ENCODE peak calls at places on chromosomes 16 and 17, in four cellular contexts. X is K562, M is HepG2, K is H1. E is an unnamed sample.

GRCh38 chr17:77373298-77374169 is 232.8 kb downstream of the SEC14L1 start:
- DNase-seq in X (no peak), M (no peak), K (peak), E (no peak)

GRCh38 chr16:89122322-89122831 is 28.7 kb downstream of the ACSF3 start:
- DNase-seq in X (no peak), M (no peak), K (no peak), E (no peak)

GRCh38 chr17:42411321-42411820 is 11.7 kb downstream of the CAVIN1 start:
- DNase-seq in X (no peak), M (no peak), K (no peak), E (no peak)

GRCh38 chr17:64085650-64086005 is 44.3 kb downstream of the ERN1 start:
- DNase-seq in X (peak), M (no peak), K (no peak), E (no peak)

GRCh38 chr17:42706732-42707131 is 24.4 kb downstream of the CNTNAP1 start:
- DNase-seq in X (no peak), M (no peak), K (no peak), E (no peak)

GRCh38 chr16:53433509-53433908 is 762 bp upstream of the RBL2 start:
- DNase-seq in X (no peak), M (no peak), K (no peak), E (no peak)

GRCh38 chr17:31564883-31565297 is 173.4 kb downstream of the RAB11FIP4 start:
- DNase-seq in X (no peak), M (no peak), K (no peak), E (no peak)

GRCh38 chr16:51431517-51432241 is 280.6 kb upstream of the SALL1 start:
- DNase-seq in X (no peak), M (no peak), K (no peak), E (no peak)

GRCh38 chr16:84308120-84308519 is 13.4 kb downstream of the WFDC1 start:
- DNase-seq in X (peak), M (peak), K (peak), E (peak)

GRCh38 chr17:52383493-52384100 is 225.1 kb upstream of the CA10 start:
- DNase-seq in X (peak), M (peak), K (peak), E (peak)

GRCh38 chr17:633641-634091 is 81.0 kb downstream of the VPS53 start:
- DNase-seq in X (no peak), M (no peak), K (no peak), E (no peak)

GRCh38 chr17:64074704-64075484 is 54.5 kb upstream of the ICAM2 start:
- DNase-seq in X (no peak), M (peak), K (no peak), E (no peak)

GRCh38 chr16:14351647-14352046 is 278.4 kb downstream of the PARN start:
- DNase-seq in X (no peak), M (peak), K (no peak), E (no peak)

GRCh38 chr16:4404247-4404966 is 12.0 kb downstream of the CORO7 start:
- DNase-seq in X (no peak), M (peak), K (peak), E (no peak)

GRCh38 chr16:84141143-84141670 is 3.8 kb downstream of the HSDL1 start:
- DNase-seq in X (no peak), M (peak), K (no peak), E (peak)

GRCh38 chr17:81165246-81166032 is at the start of gene PVALEF:
- DNase-seq in X (no peak), M (peak), K (peak), E (no peak)

GRCh38 chr17:32265896-32266388 is 310 bp downstream of the RHBDL3 start:
- DNase-seq in X (no peak), M (no peak), K (no peak), E (no peak)

GRCh38 chr16:7086842-7087616 is 245.6 kb upstream of the RBFOX1 start:
- DNase-seq in X (no peak), M (peak), K (peak), E (no peak)

GRCh38 chr17:50945779-50946222 is 79.6 kb upstream of the TOB1 start:
- DNase-seq in X (no peak), M (no peak), K (no peak), E (no peak)

GRCh38 chr17:57226793-57227192 is 29.5 kb upstream of the MSI2 start:
- DNase-seq in X (no peak), M (no peak), K (no peak), E (no peak)

GRCh38 chr17:27586203-27586701 is 44.7 kb upstream of the LGALS9 start:
- DNase-seq in X (no peak), M (no peak), K (no peak), E (no peak)

GRCh38 chr17:50222922-50223321 is 21.5 kb upstream of the COL1A1 start:
- DNase-seq in X (no peak), M (no peak), K (no peak), E (no peak)

GRCh38 chr16:29804455-29805231 is 1.7 kb upstream of the MAZ start:
- DNase-seq in X (peak), M (no peak), K (no peak), E (no peak)

GRCh38 chr16:1537763-1538289 is 4.4 kb downstream of the TMEM204 start:
- DNase-seq in X (no peak), M (no peak), K (no peak), E (no peak)

GRCh38 chr17:7486181-7486580 is 2.0 kb downstream of the POLR2A start:
- DNase-seq in X (no peak), M (no peak), K (no peak), E (no peak)

GRCh38 chr17:80192268-80192667 is 22.4 kb downstream of the CARD14 start:
- DNase-seq in X (no peak), M (peak), K (no peak), E (no peak)

GRCh38 chr16:49377196-49377755 is 3.7 kb downstream of the C16orf78 start:
- DNase-seq in X (no peak), M (no peak), K (peak), E (no peak)

GRCh38 chr17:50534222-50534978 is 1.9 kb downstream of the EPN3 start:
- DNase-seq in X (peak), M (no peak), K (peak), E (peak)

GRCh38 chr17:6269474-6269873 is 165.4 kb downstream of the AIPL1 start:
- DNase-seq in X (peak), M (no peak), K (peak), E (peak)

GRCh38 chr16:18834873-18835272 is 33.5 kb upstream of the ARL6IP1 start:
- DNase-seq in X (no peak), M (no peak), K (no peak), E (no peak)

GRCh38 chr16:22264786-22265185 is 32.4 kb upstream of the POLR3E start:
- DNase-seq in X (no peak), M (no peak), K (no peak), E (no peak)

GRCh38 chr16:89700649-89701424 is 668 bp downstream of the SPATA2L start:
- DNase-seq in X (peak), M (peak), K (peak), E (no peak)

GRCh38 chr16:77896357-77896972 is 108.1 kb downstream of the VAT1L start:
- DNase-seq in X (no peak), M (no peak), K (no peak), E (no peak)

GRCh38 chr16:77897831-77898540 is 109.6 kb downstream of the VAT1L start:
- DNase-seq in X (no peak), M (no peak), K (no peak), E (no peak)

GRCh38 chr16:77897038-77897437 is 108.7 kb downstream of the VAT1L start:
- DNase-seq in X (no peak), M (no peak), K (no peak), E (no peak)

GRCh38 chr16:77899416-77899815 is 111.1 kb downstream of the VAT1L start:
- DNase-seq in X (no peak), M (no peak), K (no peak), E (no peak)

GRCh38 chr16:77898671-77899211 is 110.4 kb downstream of the VAT1L start:
- DNase-seq in X (no peak), M (no peak), K (no peak), E (no peak)
- TF ChIP-seq FOSL1 in X (no peak), M (no peak), K (no peak), E (no peak)

GRCh38 chr16:70691223-70692129 is 5.6 kb upstream of the MTSS2 start:
- DNase-seq in X (no peak), M (peak), K (no peak), E (no peak)
- TF ChIP-seq FOSL1 in X (no peak), M (no peak), K (no peak), E (no peak)

GRCh38 chr17:70622382-70623260 is 453.3 kb downstream of the KCNJ2 start:
- DNase-seq in X (no peak), M (no peak), K (peak), E (peak)

GRCh38 chr17:70624208-70624607 is 454.9 kb downstream of the KCNJ2 start:
- DNase-seq in X (no peak), M (no peak), K (no peak), E (no peak)

GRCh38 chr17:70621593-70621992 is 452.3 kb downstream of the KCNJ2 start:
- DNase-seq in X (no peak), M (no peak), K (no peak), E (no peak)
- TF ChIP-seq FOSL1 in X (no peak), M (no peak), K (no peak), E (no peak)

GRCh38 chr16:2857451-2858244 is at the start of gene PRSS22:
- DNase-seq in X (no peak), M (no peak), K (peak), E (no peak)

GRCh38 chr16:2858245-2859025 is 465 bp upstream of the PRSS22 start:
- DNase-seq in X (no peak), M (no peak), K (peak), E (peak)

GRCh38 chr16:2856686-2857450 is 1.1 kb downstream of the PRSS22 start:
- DNase-seq in X (no peak), M (no peak), K (no peak), E (no peak)

GRCh38 chr16:2859686-2860265 is 1.8 kb upstream of the PRSS22 start:
- DNase-seq in X (no peak), M (no peak), K (no peak), E (no peak)

GRCh38 chr16:2860826-2861567 is 3.0 kb upstream of the PRSS22 start:
- DNase-seq in X (peak), M (no peak), K (no peak), E (no peak)
- TF ChIP-seq FOSL1 in X (no peak), M (no peak), K (no peak), E (no peak)

GRCh38 chr16:55562936-55563335 is 3.5 kb upstream of the CAPNS2 start:
- DNase-seq in X (no peak), M (no peak), K (no peak), E (no peak)
- TF ChIP-seq FOSL1 in X (no peak), M (no peak), K (no peak), E (no peak)

DNA sequence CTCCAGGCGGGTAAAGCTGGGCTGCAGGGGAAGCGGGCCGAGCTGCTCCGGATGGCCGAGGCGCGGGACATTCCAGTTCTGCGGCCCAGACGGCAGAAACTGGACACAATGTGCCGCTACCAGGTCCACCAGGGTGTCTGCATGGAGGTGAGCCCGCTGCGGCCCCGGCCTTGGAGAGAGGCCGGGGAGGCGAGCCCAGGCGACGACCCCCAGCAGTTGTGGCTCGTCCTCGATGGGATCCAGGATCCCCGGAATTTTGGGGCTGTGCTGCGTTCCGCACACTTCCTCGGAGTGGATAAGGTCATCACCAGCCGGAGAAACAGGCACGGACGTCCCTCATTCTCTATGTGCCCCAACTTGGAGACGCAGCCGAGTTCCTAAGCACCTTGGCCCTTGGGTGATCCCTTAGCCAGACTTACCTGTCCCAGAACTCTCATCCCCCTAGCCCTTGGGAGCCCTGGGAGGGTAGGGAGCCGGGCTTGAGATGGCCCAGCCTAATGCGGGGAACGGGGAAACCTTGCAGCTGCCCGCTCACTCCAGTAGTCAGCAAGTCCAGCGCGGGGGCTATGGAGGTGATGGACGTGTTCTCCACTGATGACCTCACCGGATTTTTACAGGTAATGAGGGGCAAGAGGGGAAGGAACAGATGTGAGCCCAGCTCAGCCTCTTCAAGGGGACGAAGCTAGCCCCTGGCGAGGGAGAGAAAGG is 801 bp downstream of the MRM1 start:
- DNase-seq in X (no peak), M (no peak), K (peak), E (no peak)
- TF ChIP-seq FOSL1 in X (no peak), M (no peak), K (no peak), E (no peak)

GRCh38 chr17:40151414-40151955 is 11.1 kb downstream of the CASC3 start:
- DNase-seq in X (no peak), M (no peak), K (no peak), E (no peak)
- TF ChIP-seq FOSL1 in X (no peak), M (no peak), K (no peak), E (no peak)

GRCh38 chr16:57892447-57893096 is 78.4 kb downstream of the CNGB1 start:
- DNase-seq in X (no peak), M (peak), K (no peak), E (no peak)
- TF ChIP-seq FOSL1 in X (no peak), M (no peak), K (no peak), E (no peak)

GRCh38 chr16:68393333-68393732 is 55.0 kb downstream of the SMPD3 start:
- DNase-seq in X (no peak), M (no peak), K (no peak), E (no peak)
- TF ChIP-seq FOSL1 in X (no peak), M (no peak), K (no peak), E (no peak)

DNA sequence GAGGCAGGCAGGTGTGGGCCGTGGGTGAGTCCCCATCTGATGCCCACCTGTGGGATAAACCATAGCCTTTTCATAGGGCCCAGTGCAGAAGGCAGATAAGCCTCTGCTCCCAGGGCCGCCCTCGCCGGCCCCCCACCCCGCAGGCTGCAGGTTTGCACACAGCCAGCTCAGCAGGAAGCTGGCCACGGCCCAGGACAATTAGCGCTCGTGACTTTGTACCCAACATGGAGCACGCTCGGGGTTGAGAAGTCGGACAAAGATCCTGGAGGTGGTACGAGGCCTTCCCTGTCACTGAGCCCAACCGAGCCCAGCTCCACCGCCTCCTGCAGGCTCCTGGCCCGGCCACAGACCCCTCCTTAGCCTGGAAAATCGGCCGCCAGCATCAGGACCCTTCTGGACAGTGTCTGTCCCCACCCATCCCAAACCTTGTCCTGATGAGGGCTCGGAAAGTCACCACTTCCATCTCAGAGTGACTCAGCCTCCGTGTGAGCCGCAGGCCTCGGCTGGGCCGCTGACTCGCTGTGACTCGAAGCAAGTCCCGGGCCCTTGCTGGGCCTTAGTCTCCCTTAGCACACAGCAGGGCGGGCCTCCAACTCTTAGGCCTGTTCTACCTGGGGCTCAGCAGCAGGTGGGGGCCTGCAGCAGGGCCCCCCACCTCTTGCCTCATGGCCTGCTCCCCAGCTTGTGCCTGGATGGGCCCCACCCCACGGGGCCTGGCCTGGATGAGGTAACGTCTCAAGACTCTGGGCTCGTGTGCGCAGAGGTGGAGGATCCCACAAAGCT is 22.7 kb downstream of the FAM83G start:
- DNase-seq in X (peak), M (peak), K (no peak), E (peak)
- TF ChIP-seq FOSL1 in X (peak), M (no peak), K (no peak), E (peak)

E was measured in HCT116.